ENCODE peak calls at places on chromosomes 7 and 10, in ten cellular contexts. R is HS-5; O is endothelial cell; B is stimulated activated CD4-positive, alpha-beta T cell treated with anti-CD3 and anti-CD28 coated beads, Interleukin-4, amount 100 ng/mL, for 48 hours; P is SK-MEL-5; S is progenitor cell of endocrine pancreas; F is activated naive CD4-positive, alpha-beta T cell; W is NCI-H187; N is GF-D8; M is fibroblast of lung. U is an unnamed sample.

GRCh38 chr7:107544848-107545591 is 18.7 kb downstream of the COG5 start:
- DNase-seq in R (no peak), O (no peak), B (no peak), P (no peak), S (no peak), F (no peak), W (no peak), N (no peak), M (no peak), U (no peak)

GRCh38 chr7:84314263-84314662 is 119.7 kb upstream of the SEMA3A start:
- DNase-seq in R (no peak), O (no peak), B (no peak), P (no peak), S (no peak), F (no peak), W (no peak), N (no peak), M (no peak), U (no peak)

GRCh38 chr7:78066599-78066998 is 268.0 kb downstream of the PHTF2 start:
- DNase-seq in R (no peak), O (no peak), B (no peak), P (no peak), S (no peak), F (no peak), W (no peak), N (no peak), M (no peak), U (no peak)

GRCh38 chr7:30353932-30354607 is 69.7 kb downstream of the ZNRF2 start:
- DNase-seq in R (no peak), O (no peak), B (no peak), P (no peak), S (no peak), F (no peak), W (no peak), N (no peak), M (no peak), U (no peak)

GRCh38 chr7:130943336-130943901 is 209.4 kb upstream of the KLF14 start:
- DNase-seq in R (peak; percentile 35), O (no peak), B (no peak), P (peak; percentile 96), S (no peak), F (no peak), W (no peak), N (no peak), M (peak; percentile 92), U (no peak)

GRCh38 chr7:71322201-71322600 is 190.3 kb downstream of the GALNT17 start:
- DNase-seq in R (no peak), O (no peak), B (no peak), P (no peak), S (no peak), F (no peak), W (no peak), N (no peak), M (no peak), U (no peak)

GRCh38 chr7:91424372-91424771 is 160.1 kb downstream of the FZD1 start:
- DNase-seq in R (no peak), O (no peak), B (no peak), P (no peak), S (no peak), F (no peak), W (no peak), N (no peak), M (no peak), U (no peak)

GRCh38 chr7:143331179-143331825 is 15.4 kb downstream of the CLCN1 start:
- DNase-seq in R (peak; percentile 47), O (no peak), B (no peak), P (no peak), S (no peak), F (no peak), W (no peak), N (no peak), M (peak; percentile 97), U (no peak)

GRCh38 chr10:124217906-124218769 is 124.7 kb upstream of the CHST15 start:
- DNase-seq in R (no peak), O (no peak), B (no peak), P (no peak), S (no peak), F (no peak), W (no peak), N (no peak), M (no peak), U (no peak)

GRCh38 chr10:71880425-71881306 is 29.6 kb upstream of the PSAP start:
- DNase-seq in R (no peak), O (no peak), B (no peak), P (peak; percentile 19), S (no peak), F (no peak), W (no peak), N (no peak), M (no peak), U (no peak)

GRCh38 chr7:28224172-28224571 is 43.6 kb upstream of the JAZF1 start:
- DNase-seq in R (no peak), O (no peak), B (no peak), P (no peak), S (no peak), F (no peak), W (no peak), N (no peak), M (no peak), U (no peak)

GRCh38 chr10:10605551-10606081 is 412.1 kb upstream of the CELF2 start:
- DNase-seq in R (peak; percentile 69), O (no peak), B (no peak), P (no peak), S (no peak), F (no peak), W (no peak), N (no peak), M (peak; percentile 100), U (no peak)

GRCh38 chr7:108067844-108068243 is 62.3 kb downstream of the LAMB4 start:
- DNase-seq in R (no peak), O (no peak), B (no peak), P (no peak), S (no peak), F (no peak), W (peak; percentile 83), N (no peak), M (no peak), U (no peak)

GRCh38 chr10:42951486-42952251 is 125.2 kb upstream of the RET start:
- DNase-seq in R (no peak), O (peak; percentile 22), B (no peak), P (no peak), S (peak; percentile 23), F (no peak), W (no peak), N (no peak), M (no peak), U (no peak)

GRCh38 chr7:471866-472639 is 47.6 kb downstream of the PDGFA start:
- DNase-seq in R (peak; percentile 13), O (no peak), B (no peak), P (no peak), S (no peak), F (no peak), W (no peak), N (no peak), M (peak; percentile 98), U (no peak)

GRCh38 chr7:26375604-26376207 is 84.0 kb downstream of the SNX10 start:
- DNase-seq in R (no peak), O (no peak), B (no peak), P (no peak), S (no peak), F (no peak), W (no peak), N (peak; percentile 55), M (no peak), U (no peak)

GRCh38 chr7:51309361-51310130 is 7.1 kb downstream of the COBL start:
- DNase-seq in R (no peak), O (no peak), B (no peak), P (no peak), S (no peak), F (no peak), W (no peak), N (no peak), M (no peak), U (no peak)

GRCh38 chr7:155660059-155660757 is 15.7 kb downstream of the RBM33 start:
- DNase-seq in R (no peak), O (no peak), B (no peak), P (peak; percentile 86), S (no peak), F (no peak), W (no peak), N (no peak), M (no peak), U (no peak)

GRCh38 chr7:101112233-101112632 is 14.7 kb upstream of the SERPINE1 start:
- DNase-seq in R (no peak), O (no peak), B (no peak), P (no peak), S (no peak), F (no peak), W (no peak), N (no peak), M (peak; percentile 91), U (no peak)

GRCh38 chr7:128790297-128791037 is 1.3 kb upstream of the CCDC136 start:
- DNase-seq in R (no peak), O (no peak), B (no peak), P (no peak), S (no peak), F (no peak), W (no peak), N (no peak), M (no peak), U (no peak)

GRCh38 chr10:48974757-48975156 is 35.1 kb upstream of the LRRC18 start:
- DNase-seq in R (no peak), O (no peak), B (no peak), P (no peak), S (no peak), F (no peak), W (no peak), N (no peak), M (no peak), U (no peak)

GRCh38 chr10:34956756-34957155 is 133.4 kb downstream of the CUL2 start:
- DNase-seq in R (no peak), O (no peak), B (no peak), P (peak; percentile 30), S (no peak), F (no peak), W (no peak), N (no peak), M (no peak), U (no peak)

GRCh38 chr7:25553005-25553404 is 324.7 kb upstream of the NPVF start:
- DNase-seq in R (no peak), O (no peak), B (no peak), P (no peak), S (no peak), F (no peak), W (no peak), N (no peak), M (no peak), U (no peak)

GRCh38 chr10:96339956-96340904 is 18.6 kb downstream of the OPALIN start:
- DNase-seq in R (no peak), O (peak; percentile 77), B (peak; percentile 48), P (peak; percentile 76), S (peak; percentile 46), F (no peak), W (peak; percentile 14), N (peak; percentile 28), M (peak; percentile 65), U (peak; percentile 71)

GRCh38 chr7:116249969-116250553 is 39.7 kb downstream of the TES start:
- DNase-seq in R (no peak), O (peak; percentile 26), B (no peak), P (peak; percentile 88), S (no peak), F (no peak), W (no peak), N (no peak), M (peak; percentile 67), U (peak; percentile 34)

GRCh38 chr10:51675088-51675487 is 24.3 kb downstream of the CSTF2T start:
- DNase-seq in R (no peak), O (no peak), B (no peak), P (no peak), S (no peak), F (no peak), W (no peak), N (no peak), M (no peak), U (no peak)

GRCh38 chr10:104045151-104046089 is 40.3 kb downstream of the COL17A1 start:
- DNase-seq in R (peak; percentile 39), O (peak; percentile 67), B (no peak), P (peak; percentile 74), S (peak; percentile 27), F (no peak), W (no peak), N (no peak), M (peak; percentile 77), U (peak; percentile 35)

GRCh38 chr7:142807855-142808460 is 37.2 kb downstream of the PRSS2 start:
- DNase-seq in R (no peak), O (no peak), B (no peak), P (no peak), S (no peak), F (no peak), W (no peak), N (no peak), M (no peak), U (peak; percentile 43)